ENCODE peak calls at places on chromosomes 13 and 19, in nine cellular contexts. S, Z, I, L, D, W, X, A and G are unnamed samples.

GRCh38 chr19:870963-871401 is 11.5 kb downstream of the CFD start:
- DNase-seq in S (no peak), Z (no peak), I (no peak), L (no peak), D (no peak), W (peak; percentile 93), X (no peak), A (no peak), G (no peak)

GRCh38 chr13:49908637-49909036 is 27.5 kb downstream of the SPRYD7 start:
- DNase-seq in S (peak; percentile 39), Z (peak; percentile 26), I (peak; percentile 2), L (no peak), D (no peak), W (no peak), X (peak; percentile 23), A (no peak), G (no peak)

GRCh38 chr13:112486386-112487126 is 101.4 kb downstream of the TUBGCP3 start:
- DNase-seq in S (no peak), Z (peak; percentile 4), I (no peak), L (no peak), D (no peak), W (no peak), X (no peak), A (no peak), G (peak; percentile 27)

GRCh38 chr19:49677901-49678674 is 1.0 kb downstream of the PRMT1 start:
- DNase-seq in S (peak; percentile 97), Z (peak; percentile 95), I (no peak), L (peak; percentile 88), D (peak; percentile 75), W (peak; percentile 81), X (peak; percentile 85), A (peak; percentile 75), G (peak; percentile 74)

GRCh38 chr19:45455707-45456499 is 11.9 kb upstream of the FOSB start:
- DNase-seq in S (peak; percentile 91), Z (peak; percentile 71), I (peak; percentile 95), L (peak; percentile 98), D (peak; percentile 95), W (peak; percentile 71), X (no peak), A (no peak), G (peak; percentile 99)

GRCh38 chr19:32287086-32287485 is 58.3 kb upstream of the ZNF507 start:
- DNase-seq in S (no peak), Z (no peak), I (no peak), L (no peak), D (no peak), W (no peak), X (peak; percentile 13), A (no peak), G (no peak)

GRCh38 chr19:15631817-15632216 is 8.9 kb upstream of the CYP4F3 start:
- DNase-seq in S (peak; percentile 28), Z (peak; percentile 6), I (no peak), L (no peak), D (peak; percentile 43), W (peak; percentile 47), X (peak; percentile 43), A (peak; percentile 19), G (peak; percentile 48)

GRCh38 chr19:49335784-49336481 is 727 bp downstream of the CD37 start:
- DNase-seq in S (no peak), Z (no peak), I (no peak), L (no peak), D (no peak), W (no peak), X (peak; percentile 70), A (no peak), G (no peak)

GRCh38 chr19:49430678-49431329 is 5.6 kb downstream of the GFY start:
- DNase-seq in S (no peak), Z (peak; percentile 38), I (no peak), L (no peak), D (no peak), W (peak; percentile 68), X (peak; percentile 79), A (no peak), G (peak; percentile 36)

DNA sequence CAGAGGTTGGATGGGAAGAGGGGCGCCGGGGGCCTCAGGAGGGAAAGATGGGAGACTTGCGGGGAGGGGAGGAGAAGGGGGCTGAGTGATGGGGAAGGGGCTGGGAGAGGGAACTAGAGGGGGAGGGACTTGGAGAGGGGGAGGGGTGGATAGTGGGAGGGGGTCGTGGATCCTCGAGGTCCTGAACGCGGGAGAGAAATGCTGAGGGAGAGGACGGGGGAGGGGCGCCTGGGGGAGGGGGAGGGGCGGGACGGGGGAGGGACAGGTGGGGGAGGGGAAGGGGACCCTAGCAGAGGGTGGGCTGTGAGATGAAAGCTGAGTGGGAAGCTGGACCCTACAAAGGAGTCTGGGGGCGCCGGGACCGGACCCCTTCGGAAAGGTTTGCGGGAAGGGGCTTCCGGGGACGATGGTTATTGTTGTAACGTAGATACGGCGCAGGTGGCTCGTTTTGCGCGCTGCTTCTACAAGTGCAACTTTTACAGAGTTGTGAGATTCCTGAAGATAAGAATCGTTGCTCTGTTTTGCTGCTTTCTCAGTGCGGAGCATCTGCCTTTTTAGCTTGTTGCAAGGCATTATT is 417 bp downstream of the ZNF444 start:
- DNase-seq in S (peak; percentile 55), Z (peak; percentile 59), I (no peak), L (peak; percentile 49), D (no peak), W (no peak), X (peak; percentile 25), A (no peak), G (peak; percentile 59)
- H3K27ac ChIP-seq in S (peak overlapping the region; percentile 79), Z (no peak overlapping the region), I (no peak overlapping the region), L (peak overlapping the region; percentile 68), D (peak overlapping the region; percentile 31), W (peak overlapping the region; percentile 61), X (no peak overlapping the region), A (no peak overlapping the region), G (no peak overlapping the region)

DNA sequence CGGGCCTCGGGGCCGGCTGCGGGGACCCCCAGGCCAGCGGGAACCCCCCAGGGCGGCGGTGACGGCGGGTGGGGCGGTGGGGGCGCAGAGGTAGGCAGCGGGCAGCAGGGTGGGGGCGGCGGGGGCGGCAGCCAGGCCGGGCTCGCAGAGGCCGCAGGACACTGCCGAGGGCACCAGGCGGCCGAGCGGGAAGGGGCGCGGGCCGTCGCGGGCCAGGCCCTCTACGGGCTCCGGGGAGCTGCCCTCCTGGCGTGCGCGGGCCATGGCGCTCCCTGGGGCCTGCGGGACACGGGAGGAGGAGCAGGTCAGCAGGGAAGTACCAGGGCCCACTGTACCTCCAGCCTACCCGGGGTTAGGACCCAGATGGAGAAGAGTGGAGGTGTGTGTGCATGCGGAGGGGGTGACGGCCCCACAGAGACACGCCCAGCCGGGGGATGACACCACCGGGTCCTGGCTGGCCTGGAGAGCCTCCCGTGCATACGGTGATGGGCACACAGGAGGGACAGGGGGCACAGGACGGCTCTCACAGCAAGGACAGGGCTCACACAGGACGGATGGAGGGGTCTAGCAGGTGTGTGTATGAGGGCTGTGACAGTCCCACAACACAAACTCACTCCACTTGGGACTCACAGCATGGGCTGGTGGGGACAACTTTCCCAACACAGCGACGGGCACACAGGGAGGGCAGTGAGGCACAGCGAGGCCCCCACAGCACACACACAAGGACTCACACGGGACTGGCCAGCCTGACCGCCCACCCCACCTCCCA is 2.6 kb downstream of the BBC3 start:
- DNase-seq in S (peak; percentile 67), Z (peak; percentile 64), I (no peak), L (peak; percentile 76), D (no peak), W (peak; percentile 66), X (peak; percentile 59), A (peak; percentile 19), G (peak; percentile 75)
- TF ChIP-seq EZH2phosphoT487 in S (no peak), Z (no peak), I (no peak), L (no peak), D (no peak), W (no peak), X (no peak), A (no peak), G (no peak)

GRCh38 chr19:38877781-38878574 is at the start of gene RINL:
- DNase-seq in S (peak; percentile 43), Z (no peak), I (no peak), L (peak; percentile 56), D (no peak), W (peak; percentile 49), X (peak; percentile 87), A (peak; percentile 88), G (no peak)
- H3K4me1 ChIP-seq in S (peaks cover 17% of the 10 kb centered on the region), Z (peaks cover 8% of the 10 kb centered on the region), I (peaks cover 16% of the 10 kb centered on the region), L (peaks cover 18% of the 10 kb centered on the region), D (no peaks in the 10 kb centered on the region), W (peaks cover 12% of the 10 kb centered on the region), X (peaks cover 26% of the 10 kb centered on the region), A (peaks cover 18% of the 10 kb centered on the region), G (no peaks in the 10 kb centered on the region)

GRCh38 chr19:36797786-36798108 is 25.1 kb upstream of the ZNF850 start:
- DNase-seq in S (peak; percentile 81), Z (no peak), I (no peak), L (no peak), D (no peak), W (no peak), X (no peak), A (no peak), G (no peak)
- H3K27ac ChIP-seq in S (peak overlapping the region; percentile 34), Z (no peak overlapping the region), I (no peak overlapping the region), L (no peak overlapping the region), D (no peak overlapping the region), W (peak overlapping the region; percentile 73), X (no peak overlapping the region), A (no peak overlapping the region), G (peak overlapping the region; percentile 84)